ENCODE peak calls at places on chromosomes 13 and 19, in eight cellular contexts. R, X, L, O, D, P, Z and S are unnamed samples.

GRCh38 chr19:37813340-37813739 is 34.0 kb upstream of the ZNF573 start:
- DNase-seq in X (no peak), L (no peak), O (no peak), Z (no peak), P (no peak), D (no peak), R (no peak), S (no peak)

GRCh38 chr13:101752432-101752831 is 300.0 kb downstream of the ITGBL1 start:
- DNase-seq in P (no peak), R (no peak), Z (no peak), L (no peak), D (no peak), O (no peak), X (no peak), S (no peak)

GRCh38 chr13:83895994-83896580 is 13.8 kb upstream of the SLITRK1 start:
- DNase-seq in Z (no peak), D (no peak), P (no peak), X (no peak), L (no peak), O (no peak), R (no peak), S (no peak)

GRCh38 chr19:3216874-3217273 is 7.6 kb upstream of the CELF5 start:
- DNase-seq in Z (no peak), O (no peak), R (no peak), X (no peak), L (no peak), D (no peak), P (no peak), S (no peak)

GRCh38 chr19:15155296-15155695 is 45.5 kb downstream of the NOTCH3 start:
- DNase-seq in Z (no peak), D (no peak), X (no peak), O (no peak), P (no peak), R (no peak), L (no peak), S (no peak)

GRCh38 chr19:30272554-30272953 is 99.6 kb upstream of the ZNF536 start:
- DNase-seq in R (no peak), O (no peak), X (no peak), D (no peak), L (no peak), Z (no peak), P (no peak), S (no peak)

GRCh38 chr19:33864311-33864850 is 67.7 kb downstream of the KCTD15 start:
- DNase-seq in Z (no peak), L (no peak), R (peak; percentile 22), D (no peak), X (no peak), O (peak; percentile 32), P (peak; percentile 27), S (peak; percentile 57)

GRCh38 chr19:30459859-30460258 is 87.7 kb downstream of the ZNF536 start:
- DNase-seq in P (no peak), O (no peak), D (no peak), R (peak; percentile 25), L (no peak), Z (no peak), X (no peak), S (no peak)

GRCh38 chr19:46958542-46958941 is 61.1 kb upstream of the NPAS1 start:
- DNase-seq in X (no peak), O (no peak), Z (no peak), R (no peak), L (no peak), P (no peak), D (no peak), S (no peak)

GRCh38 chr19:10007366-10007765 is 2.9 kb downstream of the COL5A3 start:
- DNase-seq in Z (no peak), R (no peak), O (no peak), X (no peak), D (no peak), P (no peak), L (no peak), S (no peak)

GRCh38 chr13:25493930-25494707 is 122.3 kb downstream of the ATP8A2 start:
- DNase-seq in Z (no peak), D (no peak), P (no peak), X (no peak), L (no peak), R (no peak), O (no peak), S (no peak)

GRCh38 chr19:1189419-1189818 is 15.4 kb upstream of the SBNO2 start:
- DNase-seq in O (no peak), D (no peak), L (no peak), R (no peak), Z (no peak), P (no peak), X (peak; percentile 77), S (no peak)

GRCh38 chr13:28856284-28856683 is 36.1 kb downstream of the MTUS2 start:
- DNase-seq in Z (no peak), D (no peak), O (no peak), P (no peak), R (no peak), X (no peak), L (no peak), S (no peak)

GRCh38 chr13:98755116-98755515 is 2.6 kb upstream of the SLC15A1 start:
- DNase-seq in D (no peak), Z (no peak), O (no peak), X (no peak), R (no peak), P (no peak), L (no peak), S (no peak)

GRCh38 chr13:110826861-110827672 is 87.8 kb downstream of the ANKRD10 start:
- DNase-seq in P (no peak), D (no peak), L (no peak), O (no peak), Z (no peak), R (no peak), X (no peak), S (peak; percentile 32)

GRCh38 chr13:76293346-76293745 is 592.9 kb downstream of the KCTD12 start:
- DNase-seq in Z (no peak), D (no peak), L (no peak), P (no peak), X (no peak), R (no peak), O (no peak), S (no peak)

GRCh38 chr13:79917628-79918027 is 423.3 kb downstream of the SPRY2 start:
- DNase-seq in D (no peak), X (no peak), R (no peak), P (no peak), L (no peak), Z (no peak), O (no peak), S (no peak)

GRCh38 chr13:79919109-79919508 is 421.8 kb downstream of the SPRY2 start:
- DNase-seq in P (no peak), R (no peak), L (no peak), D (no peak), Z (no peak), O (no peak), X (no peak), S (no peak)

GRCh38 chr13:79915386-79915785 is 425.5 kb downstream of the SPRY2 start:
- DNase-seq in O (no peak), R (no peak), Z (no peak), D (no peak), L (no peak), P (no peak), X (no peak), S (no peak)

GRCh38 chr13:79913141-79913827 is 427.6 kb downstream of the SPRY2 start:
- DNase-seq in L (no peak), R (no peak), O (no peak), Z (no peak), P (no peak), X (no peak), D (no peak), S (no peak)

DNA sequence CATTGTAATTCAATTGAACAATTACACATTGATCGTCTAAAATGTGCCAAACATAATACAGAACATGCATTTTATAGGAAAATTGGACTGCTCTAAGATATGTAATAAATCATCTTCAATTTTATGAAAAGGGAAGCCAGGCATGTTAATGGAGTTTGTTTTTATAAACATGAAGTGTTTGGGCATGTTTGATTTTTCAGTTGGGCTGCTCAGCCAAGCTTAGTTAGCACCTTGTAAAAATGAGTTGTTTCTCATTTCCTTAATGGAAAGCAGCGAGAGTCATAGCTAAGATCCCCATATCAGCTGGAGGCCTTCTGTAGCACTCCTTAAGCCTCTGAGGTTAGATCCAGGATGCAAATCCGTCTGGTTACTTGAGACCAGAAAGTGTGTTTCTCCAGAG is 422.3 kb downstream of the SPRY2 start:
- DNase-seq in D (no peak), L (no peak), Z (no peak), X (no peak), O (no peak), P (no peak), R (no peak), S (no peak)
- TF ChIP-seq POLR2AphosphoS5 in D (no peak), L (no peak), Z (no peak), X (no peak), O (no peak), P (no peak), R (no peak), S (no peak)

GRCh38 chr19:45070214-45070613 is 6.1 kb downstream of the ZNF296 start:
- DNase-seq in R (no peak), D (no peak), P (no peak), O (no peak), L (no peak), X (no peak), Z (no peak), S (no peak)
- TF ChIP-seq POLR2A in R (no peak), D (no peak), P (no peak), O (no peak), L (no peak), X (no peak), Z (no peak), S (no peak)

DNA sequence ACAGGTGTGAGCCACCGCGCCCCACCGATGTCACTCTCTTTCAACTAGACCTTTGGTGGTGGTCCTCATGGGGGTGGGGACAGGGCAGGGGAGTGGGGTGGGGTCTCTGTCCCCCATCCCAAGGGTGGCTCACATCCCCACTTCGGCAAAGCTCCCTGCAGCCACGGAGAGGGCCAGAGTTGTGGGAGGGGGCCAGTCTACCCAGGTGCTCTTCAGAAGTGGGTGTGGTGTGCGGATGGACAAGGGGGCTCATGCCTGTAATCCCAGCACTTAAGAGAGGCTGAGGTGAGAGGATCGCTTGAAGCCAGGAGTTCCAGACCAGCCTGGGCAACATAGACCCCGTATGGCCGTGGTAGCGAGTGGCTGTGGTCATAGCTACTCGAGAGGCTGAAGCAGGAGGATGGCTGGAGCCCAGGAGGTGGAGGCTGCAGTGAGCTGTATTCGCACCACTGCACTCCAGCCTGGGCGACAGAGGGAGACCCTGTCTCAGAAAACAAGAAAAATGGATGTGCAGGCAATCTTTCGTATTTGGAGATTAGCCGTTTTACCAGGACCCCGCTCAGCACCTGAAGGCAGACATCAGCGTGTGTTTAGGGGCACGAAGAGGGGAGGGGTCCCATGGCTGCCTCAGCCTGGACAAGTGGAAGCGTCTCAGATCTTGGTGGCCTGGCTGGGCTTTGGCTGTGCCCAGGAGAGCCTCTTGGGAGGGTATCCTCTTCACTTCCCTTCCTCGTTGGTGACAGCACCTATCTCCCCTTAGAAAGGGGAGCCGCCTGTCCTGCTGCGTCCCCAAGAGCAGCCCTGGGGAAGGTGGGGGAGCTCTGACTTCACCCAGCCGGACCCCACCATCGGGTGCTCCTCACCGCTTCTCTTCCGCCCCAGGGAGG is 863 bp downstream of the TGFBR3L start:
- DNase-seq in R (no peak), X (no peak), L (no peak), D (no peak), O (no peak), Z (no peak), P (no peak), S (no peak)
- TF ChIP-seq POLR2AphosphoS5 in R (no peak), X (no peak), L (no peak), D (no peak), O (no peak), Z (no peak), P (no peak), S (no peak)

DNA sequence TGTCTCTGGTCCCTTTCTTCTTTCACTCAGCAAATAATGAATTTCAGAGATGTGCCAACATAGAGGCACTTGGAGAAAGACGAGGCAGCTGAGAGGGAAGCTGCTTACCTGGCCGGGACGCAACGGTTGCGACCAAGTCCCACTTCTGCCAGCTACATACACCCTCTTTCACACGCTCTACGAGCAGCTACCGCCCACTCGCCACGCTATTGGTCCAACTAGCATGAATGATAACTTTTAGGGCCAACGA is 773 bp upstream of the CNOT3 start:
- DNase-seq in L (no peak), X (no peak), R (no peak), P (no peak), D (no peak), O (no peak), Z (no peak), S (no peak)
- TF ChIP-seq POLR2A in L (peak; percentile 62), X (no peak), R (no peak), P (peak; percentile 82), D (no peak), O (peak; percentile 83), Z (no peak), S (no peak)